ENCODE peak calls at places on chromosome 19, in seven cellular contexts. One of them, this sample, is unnamed.

GRCh38 chr19:12777217-12778019 is 2.1 kb upstream of the HOOK2 start:
- DNase-seq in PC-3: peak; percentile 89
- DNase-seq in ascending aorta: peak; percentile 89
- DNase-seq in stomach: peak; percentile 81
- DNase-seq in neural progenitor cell: peak; percentile 89
- DNase-seq in pancreas: peak; percentile 73
- DNase-seq in right atrium auricular region: no peak
- DNase-seq in this sample: no peak

GRCh38 chr19:11111771-11112144 is 22.5 kb downstream of the LDLR start:
- DNase-seq in PC-3: peak; percentile 43
- DNase-seq in ascending aorta: no peak
- DNase-seq in stomach: no peak
- DNase-seq in neural progenitor cell: no peak
- DNase-seq in pancreas: no peak
- DNase-seq in right atrium auricular region: no peak
- DNase-seq in this sample: no peak

GRCh38 chr19:15469513-15470297 is 5.4 kb upstream of the RASAL3 start:
- DNase-seq in PC-3: no peak
- DNase-seq in ascending aorta: no peak
- DNase-seq in stomach: no peak
- DNase-seq in neural progenitor cell: peak; percentile 32
- DNase-seq in pancreas: no peak
- DNase-seq in right atrium auricular region: no peak
- DNase-seq in this sample: no peak

GRCh38 chr19:13102666-13103584 is at the start of gene LYL1:
- DNase-seq in PC-3: no peak
- DNase-seq in ascending aorta: peak; percentile 88
- DNase-seq in stomach: peak; percentile 86
- DNase-seq in neural progenitor cell: peak; percentile 83
- DNase-seq in pancreas: no peak
- DNase-seq in right atrium auricular region: peak; percentile 87
- DNase-seq in this sample: peak; percentile 53

GRCh38 chr19:50198431-50199253 is 4.8 kb upstream of the MYH14 start:
- DNase-seq in PC-3: no peak
- DNase-seq in ascending aorta: no peak
- DNase-seq in stomach: no peak
- DNase-seq in neural progenitor cell: no peak
- DNase-seq in pancreas: no peak
- DNase-seq in right atrium auricular region: no peak
- DNase-seq in this sample: peak; percentile 76

GRCh38 chr19:55069137-55069858 is 6.3 kb upstream of the RDH13 start:
- DNase-seq in PC-3: peak; percentile 89
- DNase-seq in ascending aorta: no peak
- DNase-seq in stomach: peak; percentile 81
- DNase-seq in neural progenitor cell: peak; percentile 61
- DNase-seq in pancreas: no peak
- DNase-seq in right atrium auricular region: no peak
- DNase-seq in this sample: no peak

GRCh38 chr19:11422163-11423068 is 3.3 kb upstream of the RGL3 start:
- DNase-seq in PC-3: no peak
- DNase-seq in ascending aorta: peak; percentile 90
- DNase-seq in stomach: peak; percentile 91
- DNase-seq in neural progenitor cell: peak; percentile 64
- DNase-seq in pancreas: peak; percentile 76
- DNase-seq in right atrium auricular region: peak; percentile 93
- DNase-seq in this sample: peak; percentile 52

GRCh38 chr19:46625731-46626130 is 842 bp upstream of the PTGIR start:
- DNase-seq in PC-3: no peak
- DNase-seq in ascending aorta: no peak
- DNase-seq in stomach: no peak
- DNase-seq in neural progenitor cell: no peak
- DNase-seq in pancreas: no peak
- DNase-seq in right atrium auricular region: no peak
- DNase-seq in this sample: no peak

GRCh38 chr19:40745402-40745780 is 4.9 kb downstream of the ACTMAP start:
- DNase-seq in PC-3: no peak
- DNase-seq in ascending aorta: no peak
- DNase-seq in stomach: no peak
- DNase-seq in neural progenitor cell: no peak
- DNase-seq in pancreas: no peak
- DNase-seq in right atrium auricular region: no peak
- DNase-seq in this sample: no peak

GRCh38 chr19:54455786-54456422 is 6.9 kb downstream of the LENG8 start:
- DNase-seq in PC-3: no peak
- DNase-seq in ascending aorta: no peak
- DNase-seq in stomach: no peak
- DNase-seq in neural progenitor cell: no peak
- DNase-seq in pancreas: no peak
- DNase-seq in right atrium auricular region: no peak
- DNase-seq in this sample: no peak

GRCh38 chr19:58569191-58569942 is 3.8 kb downstream of the MZF1 start:
- DNase-seq in PC-3: no peak
- DNase-seq in ascending aorta: no peak
- DNase-seq in stomach: no peak
- DNase-seq in neural progenitor cell: no peak
- DNase-seq in pancreas: peak; percentile 3
- DNase-seq in right atrium auricular region: no peak
- DNase-seq in this sample: no peak

GRCh38 chr19:3655402-3656072 is 28.9 kb upstream of the CACTIN start:
- DNase-seq in PC-3: peak; percentile 76
- DNase-seq in ascending aorta: no peak
- DNase-seq in stomach: peak; percentile 33
- DNase-seq in neural progenitor cell: no peak
- DNase-seq in pancreas: no peak
- DNase-seq in right atrium auricular region: no peak
- DNase-seq in this sample: no peak

GRCh38 chr19:52230685-52231084 is 38.7 kb upstream of the ZNF766 start:
- DNase-seq in PC-3: no peak
- DNase-seq in ascending aorta: no peak
- DNase-seq in stomach: no peak
- DNase-seq in neural progenitor cell: no peak
- DNase-seq in pancreas: no peak
- DNase-seq in right atrium auricular region: no peak
- DNase-seq in this sample: no peak

GRCh38 chr19:50319156-50319555 is 10.0 kb downstream of the KCNC3 start:
- DNase-seq in PC-3: no peak
- DNase-seq in ascending aorta: no peak
- DNase-seq in stomach: no peak
- DNase-seq in neural progenitor cell: no peak
- DNase-seq in pancreas: no peak
- DNase-seq in right atrium auricular region: no peak
- DNase-seq in this sample: no peak

GRCh38 chr19:55809381-55810058 is 22.3 kb downstream of the NLRP11 start:
- DNase-seq in PC-3: peak; percentile 80
- DNase-seq in ascending aorta: peak; percentile 62
- DNase-seq in stomach: peak; percentile 74
- DNase-seq in neural progenitor cell: peak; percentile 43
- DNase-seq in pancreas: peak; percentile 67
- DNase-seq in right atrium auricular region: no peak
- DNase-seq in this sample: peak; percentile 14

GRCh38 chr19:31154021-31154420 is 195.2 kb downstream of the TSHZ3 start:
- DNase-seq in PC-3: peak; percentile 59
- DNase-seq in ascending aorta: no peak
- DNase-seq in stomach: no peak
- DNase-seq in neural progenitor cell: no peak
- DNase-seq in pancreas: no peak
- DNase-seq in right atrium auricular region: no peak
- DNase-seq in this sample: no peak

GRCh38 chr19:5171711-5172110 is 168.9 kb downstream of the PTPRS start:
- DNase-seq in PC-3: peak; percentile 58
- DNase-seq in ascending aorta: no peak
- DNase-seq in stomach: no peak
- DNase-seq in neural progenitor cell: no peak
- DNase-seq in pancreas: no peak
- DNase-seq in right atrium auricular region: no peak
- DNase-seq in this sample: no peak

GRCh38 chr19:5170329-5170745 is 170.3 kb downstream of the PTPRS start:
- DNase-seq in PC-3: no peak
- DNase-seq in ascending aorta: no peak
- DNase-seq in stomach: peak; percentile 34
- DNase-seq in neural progenitor cell: no peak
- DNase-seq in pancreas: no peak
- DNase-seq in right atrium auricular region: no peak
- DNase-seq in this sample: no peak

GRCh38 chr19:5178051-5178450 is 162.6 kb downstream of the PTPRS start:
- DNase-seq in PC-3: no peak
- DNase-seq in ascending aorta: no peak
- DNase-seq in stomach: no peak
- DNase-seq in neural progenitor cell: no peak
- DNase-seq in pancreas: no peak
- DNase-seq in right atrium auricular region: no peak
- DNase-seq in this sample: no peak

GRCh38 chr19:5173993-5174392 is 166.6 kb downstream of the PTPRS start:
- DNase-seq in PC-3: no peak
- DNase-seq in ascending aorta: no peak
- DNase-seq in stomach: no peak
- DNase-seq in neural progenitor cell: no peak
- DNase-seq in pancreas: no peak
- DNase-seq in right atrium auricular region: no peak
- DNase-seq in this sample: no peak

GRCh38 chr19:5172859-5173577 is 167.6 kb downstream of the PTPRS start:
- DNase-seq in PC-3: peak; percentile 100
- DNase-seq in ascending aorta: peak; percentile 79
- DNase-seq in stomach: no peak
- DNase-seq in neural progenitor cell: no peak
- DNase-seq in pancreas: no peak
- DNase-seq in right atrium auricular region: peak; percentile 77
- DNase-seq in this sample: no peak
- H3K27ac ChIP-seq in PC-3: peak overlapping the region; percentile 95
- H3K27ac ChIP-seq in ascending aorta: peak overlapping the region; percentile 18
- H3K27ac ChIP-seq in stomach: no peak overlapping the region
- H3K27ac ChIP-seq in neural progenitor cell: no peak overlapping the region
- H3K27ac ChIP-seq in pancreas: no peak overlapping the region
- H3K27ac ChIP-seq in right atrium auricular region: no peak overlapping the region
- H3K27ac ChIP-seq in this sample: no peak overlapping the region

DNA sequence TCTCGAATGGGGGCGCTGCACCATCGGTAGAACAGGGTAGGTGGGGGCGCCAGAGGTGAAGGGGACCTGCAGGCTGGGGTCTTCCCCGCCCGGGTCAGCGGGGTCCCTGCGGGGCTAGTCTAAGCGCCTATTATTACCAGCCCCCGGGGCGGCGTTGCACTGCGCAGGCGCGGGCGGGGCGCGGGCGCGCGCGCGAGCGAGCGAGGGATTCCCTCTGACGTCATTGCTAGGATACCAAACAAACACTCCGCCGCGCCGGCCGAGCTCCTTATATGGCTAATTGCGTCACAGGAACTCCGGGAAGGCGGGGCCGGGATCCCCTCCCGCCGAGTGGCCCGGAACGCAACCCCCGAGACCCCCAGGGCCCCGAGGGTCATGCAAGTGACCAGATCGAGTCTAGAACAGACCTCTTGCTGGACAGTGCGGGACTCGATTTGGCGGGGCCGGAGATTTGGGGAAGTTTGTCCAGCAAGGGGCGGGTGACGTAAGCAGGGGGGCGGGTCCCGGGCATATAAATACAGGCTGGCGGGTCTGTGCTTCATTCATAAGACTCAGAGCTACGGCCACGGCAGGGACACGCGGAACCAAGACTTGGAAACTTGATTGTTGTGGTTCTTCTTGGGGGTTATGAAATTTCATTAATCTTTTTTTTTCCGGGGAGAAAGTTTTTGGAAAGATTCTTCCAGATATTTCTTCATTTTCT is at the start of gene FOSB:
- DNase-seq in PC-3: peak; percentile 91
- DNase-seq in ascending aorta: peak; percentile 98
- DNase-seq in stomach: peak; percentile 97
- DNase-seq in neural progenitor cell: peak; percentile 99
- DNase-seq in pancreas: peak; percentile 93
- DNase-seq in right atrium auricular region: peak; percentile 97
- DNase-seq in this sample: peak; percentile 95
- H3K27ac ChIP-seq in PC-3: peak within 1 kb of the TSS; percentile 81
- H3K27ac ChIP-seq in ascending aorta: peak within 1 kb of the TSS; percentile 93
- H3K27ac ChIP-seq in stomach: peak within 1 kb of the TSS; percentile 93
- H3K27ac ChIP-seq in neural progenitor cell: peak within 1 kb of the TSS; percentile 76
- H3K27ac ChIP-seq in pancreas: peak within 1 kb of the TSS; percentile 96
- H3K27ac ChIP-seq in right atrium auricular region: peak within 1 kb of the TSS; percentile 95
- H3K27ac ChIP-seq in this sample: peak within 1 kb of the TSS; percentile 94

DNA sequence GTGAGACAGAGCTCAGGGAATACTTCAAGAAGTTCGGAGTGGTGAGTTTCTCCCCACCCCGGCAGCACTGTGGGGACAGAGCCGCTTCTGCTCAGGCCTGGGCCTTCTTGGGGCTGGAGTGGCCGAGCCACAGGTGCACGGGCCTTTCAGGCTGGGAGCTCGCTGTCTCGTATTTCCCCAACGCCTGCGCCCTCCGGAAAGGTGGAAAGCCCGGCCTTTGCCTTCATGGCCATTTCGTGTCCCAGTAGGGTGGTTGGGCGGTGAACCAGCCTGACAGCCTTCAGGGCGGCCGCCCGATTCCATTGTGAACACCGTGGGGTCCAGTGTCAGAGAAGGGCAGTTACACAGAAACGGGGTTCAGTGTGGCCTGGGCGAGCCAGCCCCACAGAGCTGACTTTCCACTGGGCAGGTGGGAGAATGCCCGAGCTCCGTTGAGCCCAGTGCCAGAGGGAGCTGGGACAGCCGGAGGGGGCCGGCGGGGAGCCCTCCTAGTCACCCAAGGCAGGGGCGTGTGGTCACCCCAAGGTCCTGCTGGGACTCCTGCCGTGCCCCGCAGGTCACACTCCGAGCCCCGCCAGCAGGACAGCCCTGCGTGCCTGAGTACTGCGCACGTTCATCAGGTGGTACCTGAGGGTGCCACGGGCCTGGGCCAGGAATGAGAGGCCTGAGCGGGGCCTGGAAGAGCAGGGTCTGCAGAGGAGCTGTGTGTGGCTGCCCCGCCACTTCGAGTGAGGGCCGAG is 14.0 kb downstream of the DAZAP1 start:
- DNase-seq in PC-3: no peak
- DNase-seq in ascending aorta: no peak
- DNase-seq in stomach: no peak
- DNase-seq in neural progenitor cell: no peak
- DNase-seq in pancreas: no peak
- DNase-seq in right atrium auricular region: no peak
- DNase-seq in this sample: no peak
- H3K27ac ChIP-seq in PC-3: no peak overlapping the region
- H3K27ac ChIP-seq in ascending aorta: no peak overlapping the region
- H3K27ac ChIP-seq in stomach: no peak overlapping the region
- H3K27ac ChIP-seq in neural progenitor cell: no peak overlapping the region
- H3K27ac ChIP-seq in pancreas: no peak overlapping the region
- H3K27ac ChIP-seq in right atrium auricular region: no peak overlapping the region
- H3K27ac ChIP-seq in this sample: peak overlapping the region; percentile 62

GRCh38 chr19:14149011-14149410 is 12.6 kb upstream of the ASF1B start:
- DNase-seq in PC-3: no peak
- DNase-seq in ascending aorta: no peak
- DNase-seq in stomach: no peak
- DNase-seq in neural progenitor cell: no peak
- DNase-seq in pancreas: no peak
- DNase-seq in right atrium auricular region: no peak
- DNase-seq in this sample: no peak
- H3K27ac ChIP-seq in PC-3: no peak overlapping the region
- H3K27ac ChIP-seq in ascending aorta: peak overlapping the region; percentile 83
- H3K27ac ChIP-seq in stomach: peak overlapping the region; percentile 76
- H3K27ac ChIP-seq in neural progenitor cell: peak overlapping the region; percentile 80
- H3K27ac ChIP-seq in pancreas: no peak overlapping the region
- H3K27ac ChIP-seq in right atrium auricular region: peak overlapping the region; percentile 67
- H3K27ac ChIP-seq in this sample: peak overlapping the region; percentile 49